ENCODE peak calls at places on chromosomes 4 and X, in nine cellular contexts. U is GM23338; Z is psoas muscle; D is CD4-positive, alpha-beta memory T cell; C is stomach; K is tibial artery; V is left lung; A is transverse colon; W is HCT116. I is an unnamed sample. For H3K27me3 and H3K36me3, the result is how much of the 10 kb centered on the place peaks cover.

GRCh38 chr4:84879651-84880200 is 86.8 kb downstream of the WDFY3 start:
- DNase-seq in U (no peak), A (no peak), K (no peak), W (no peak), Z (no peak), D (no peak), C (no peak), V (no peak), I (no peak)

GRCh38 chr4:83269256-83269655 is 15.3 kb downstream of the COQ2 start:
- DNase-seq in V (no peak), K (no peak), C (no peak), W (no peak), A (no peak), Z (no peak), D (no peak), U (no peak), I (no peak)

GRCh38 chr4:123876640-123877039 is 480.0 kb downstream of the SPRY1 start:
- DNase-seq in D (no peak), V (no peak), C (no peak), K (no peak), Z (no peak), U (no peak), A (no peak), W (no peak), I (no peak)

GRCh38 chrX:68454476-68455150 is 21.3 kb upstream of the OPHN1 start:
- DNase-seq in D (no peak), U (no peak), Z (no peak), A (no peak), W (no peak), C (no peak), V (no peak), K (no peak), I (no peak)

GRCh38 chrX:1555370-1555769 is 18.4 kb upstream of the P2RY8 start:
- DNase-seq in W (no peak), D (no peak), V (no peak), C (peak), A (no peak), Z (no peak), U (no peak), K (no peak), I (no peak)

GRCh38 chr4:48778431-48779094 is 1.5 kb downstream of the FRYL start:
- DNase-seq in A (no peak), K (no peak), D (no peak), U (no peak), Z (no peak), V (no peak), C (no peak), W (no peak), I (no peak)

GRCh38 chrX:115564243-115564642 is 3.3 kb downstream of the PLS3 start:
- DNase-seq in U (no peak), Z (no peak), D (no peak), C (no peak), W (no peak), K (no peak), A (no peak), V (no peak), I (no peak)

GRCh38 chr4:161554372-161554990 is 609.3 kb downstream of the FSTL5 start:
- DNase-seq in W (no peak), A (no peak), V (no peak), D (no peak), K (no peak), U (no peak), C (no peak), Z (no peak), I (no peak)

GRCh38 chr4:118684873-118685811 is at the start of gene METTL14:
- DNase-seq in K (peak), D (peak), Z (peak), C (peak), V (peak), A (peak), U (peak), W (peak), I (peak)

GRCh38 chr4:186627226-186627865 is 72.0 kb upstream of the MTNR1A start:
- DNase-seq in Z (no peak), A (no peak), K (no peak), D (no peak), W (no peak), V (no peak), U (peak), C (no peak), I (no peak)

GRCh38 chrX:38165023-38165422 is 55.6 kb downstream of the SRPX start:
- DNase-seq in U (no peak), A (no peak), W (no peak), C (no peak), Z (no peak), D (no peak), V (no peak), K (no peak), I (no peak)

GRCh38 chr4:7581477-7581876 is 146.7 kb upstream of the PSAPL1 start:
- DNase-seq in U (peak), C (no peak), A (no peak), V (no peak), W (no peak), K (no peak), Z (no peak), D (no peak), I (no peak)

GRCh38 chrX:97609938-97610337 is 726.2 kb downstream of the RPA4 start:
- DNase-seq in D (no peak), A (no peak), C (no peak), K (no peak), V (no peak), W (no peak), Z (no peak), U (no peak), I (no peak)

DNA sequence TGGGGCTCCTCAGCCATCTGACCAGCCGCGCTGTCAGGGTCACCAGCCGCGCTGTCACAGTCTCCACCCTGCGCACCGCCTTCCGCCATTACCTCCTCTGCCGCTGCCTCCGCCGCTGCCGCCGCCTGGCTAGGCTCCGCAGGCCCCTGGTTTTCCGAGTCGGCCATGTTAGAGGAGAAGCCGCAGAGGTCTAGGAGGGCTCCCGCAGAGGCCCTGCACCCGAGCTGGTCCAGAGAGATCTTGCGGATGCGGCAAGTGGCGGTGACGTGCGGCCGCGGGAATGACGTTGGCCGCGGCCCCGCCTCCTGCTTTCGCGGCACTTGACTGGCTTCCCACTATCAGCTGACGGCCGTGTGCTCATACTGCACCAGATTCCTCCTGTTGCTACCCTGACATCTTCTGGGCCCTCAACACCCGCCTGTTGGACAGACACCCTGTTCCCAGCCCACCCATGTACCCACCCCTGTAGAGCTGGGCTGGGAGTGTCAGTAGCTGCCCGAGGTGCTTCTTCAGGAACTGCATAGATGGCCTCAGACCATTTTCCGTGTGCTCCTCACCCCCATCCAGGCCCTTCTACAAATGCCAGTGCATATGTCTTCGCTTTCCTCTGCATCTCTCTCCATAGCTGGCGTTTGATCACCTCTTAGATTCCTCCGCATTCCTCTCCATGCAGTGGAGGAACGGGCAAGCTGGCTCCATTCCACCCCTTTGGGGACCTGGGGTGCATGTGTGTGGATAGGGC is at the start of gene NAP1L5:
- DNase-seq in A (peak), U (peak), W (peak), C (peak), V (peak), K (peak), Z (peak), D (peak), I (peak)
- H3K27me3 ChIP-seq in A (under half), U (under half), W (under half), C (under half), V (under half), K (under half), Z (under half), D (under half), I (under half)

GRCh38 chrX:154432210-154432609 is 3.7 kb downstream of the ATP6AP1 start:
- DNase-seq in C (no peak), A (no peak), W (no peak), U (no peak), Z (no peak), D (no peak), V (no peak), K (no peak), I (no peak)
- H3K36me3 ChIP-seq in C (under half), A (under half), W (under half), U (under half), Z (under half), D (under half), V (under half), K (under half), I (under half)

DNA sequence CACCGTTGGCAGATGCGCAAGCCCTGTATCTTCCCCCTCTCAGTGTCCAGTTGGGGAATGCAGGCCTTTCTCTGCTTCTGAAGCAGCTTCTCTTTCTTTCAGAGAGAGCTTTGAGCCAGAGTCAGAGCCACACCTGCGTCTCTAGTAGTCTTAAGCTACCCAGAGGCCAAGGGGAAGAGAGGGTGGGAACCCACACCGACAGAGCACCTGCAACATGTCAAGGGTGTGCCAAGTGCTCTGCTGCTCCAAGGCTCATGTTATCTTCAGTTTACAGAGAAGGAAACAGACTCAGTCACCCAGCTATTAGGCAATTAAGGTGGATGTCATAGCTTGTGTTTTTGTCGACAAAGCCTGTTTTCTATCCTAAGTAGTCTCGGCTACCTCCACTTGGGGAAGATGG is 22.7 kb upstream of the RNF212 start:
- DNase-seq in C (no peak), V (no peak), D (no peak), Z (no peak), W (no peak), U (no peak), K (no peak), A (peak), I (no peak)
- H3K27ac ChIP-seq in C (no peak), V (no peak), D (no peak), Z (no peak), W (no peak), U (no peak), K (no peak), A (no peak), I (no peak)

DNA sequence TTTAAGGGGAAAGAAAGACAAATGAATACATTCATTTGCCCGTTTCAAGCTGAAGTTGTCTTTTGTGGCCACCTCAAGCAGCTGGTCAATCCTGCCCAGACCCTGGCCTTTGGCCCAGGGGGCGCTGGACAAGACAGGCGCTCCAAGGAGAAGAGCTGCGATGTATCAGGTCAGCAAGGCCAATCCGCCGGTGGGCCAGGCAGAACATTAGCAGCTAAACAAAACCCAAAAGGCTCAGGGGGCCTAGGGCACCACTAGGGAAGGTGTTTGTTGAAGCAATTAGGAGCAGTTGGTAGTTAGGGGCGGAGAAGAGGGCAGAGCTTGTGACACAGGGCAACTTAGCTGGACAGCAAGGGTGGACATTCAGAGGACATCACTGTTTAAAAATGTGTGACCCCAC is 60.8 kb upstream of the TMEM33 start:
- DNase-seq in V (peak), A (no peak), W (no peak), K (no peak), D (no peak), C (no peak), U (no peak), Z (no peak), I (no peak)
- H3K27me3 ChIP-seq in V (half or more), A (half or more), W (under half), K (under half), D (under half), C (half or more), U (half or more), Z (half or more), I (under half)

DNA sequence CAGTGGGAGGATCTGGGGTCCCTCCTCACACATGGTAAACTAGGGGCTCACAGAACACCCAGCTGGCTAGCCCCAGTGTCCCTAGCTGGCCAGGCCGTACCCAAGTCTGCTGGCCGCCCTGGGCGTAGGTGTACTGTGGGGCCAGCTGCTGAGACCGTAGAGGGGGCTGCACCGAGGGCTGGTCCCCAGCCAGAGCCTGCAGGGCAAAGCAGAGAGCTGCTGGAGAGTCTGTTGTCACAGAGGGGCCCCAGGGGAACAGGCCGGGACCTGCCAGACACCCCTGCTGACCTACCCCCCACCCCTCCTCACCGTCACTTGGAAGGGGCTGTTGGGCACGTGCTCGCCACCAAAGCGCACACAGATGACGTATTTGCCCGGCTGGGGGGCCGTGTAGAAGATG is 19.9 kb downstream of the FLNA start:
- DNase-seq in C (no peak), W (no peak), A (no peak), U (no peak), K (no peak), V (no peak), D (peak), Z (no peak), I (no peak)
- H3K36me3 ChIP-seq in C (half or more), W (under half), A (under half), U (under half), K (half or more), V (under half), D (half or more), Z (under half), I (half or more)

I was measured in CD8-positive, alpha-beta T cell.